ENCODE peak calls at places on chromosomes 12 and 14, in ten cellular contexts. A is cardiac fibroblast; V is breast epithelium; M is CD8-positive, alpha-beta T cell; J is A549; T is endothelial cell; E is thyroid gland; G is fibroblast of lung; C is pancreas; I is omental fat pad. R is an unnamed sample.

GRCh38 chr12:13173537-13173936 is 23.0 kb upstream of the EMP1 start:
- DNase-seq in M (no peak), T (no peak), E (peak), J (no peak), C (no peak), A (peak), V (no peak), G (peak), I (no peak), R (peak)

GRCh38 chr12:51374346-51374745 is 16.9 kb downstream of the GALNT6 start:
- DNase-seq in G (peak), I (no peak), T (no peak), M (no peak), J (no peak), C (no peak), V (no peak), A (peak), E (no peak), R (no peak)

GRCh38 chr12:48185181-48185919 is 1.9 kb downstream of the CCDC184 start:
- DNase-seq in V (no peak), E (no peak), M (no peak), J (no peak), T (no peak), G (no peak), C (no peak), I (no peak), A (no peak), R (peak)

GRCh38 chr12:69906411-69907216 is 81.6 kb downstream of the MYRFL start:
- DNase-seq in C (no peak), J (no peak), M (no peak), A (no peak), G (no peak), E (no peak), V (peak), I (no peak), T (no peak), R (peak)

GRCh38 chr12:120121766-120122293 is 5.3 kb upstream of the RAB35 start:
- DNase-seq in J (no peak), E (no peak), T (no peak), A (no peak), I (no peak), C (no peak), V (no peak), M (no peak), G (no peak), R (peak)

GRCh38 chr12:98211914-98212695 is 303.3 kb upstream of the TMPO start:
- DNase-seq in V (no peak), M (no peak), T (no peak), A (peak), E (no peak), G (no peak), C (no peak), J (no peak), I (no peak), R (no peak)

GRCh38 chr12:14322403-14322802 is 43.1 kb upstream of the ATF7IP start:
- DNase-seq in J (no peak), M (no peak), V (no peak), A (no peak), C (no peak), E (no peak), T (no peak), G (no peak), I (no peak), R (no peak)

GRCh38 chr14:86055512-86055911 is 525.6 kb downstream of the FLRT2 start:
- DNase-seq in A (peak), J (no peak), C (no peak), G (peak), I (no peak), E (no peak), T (no peak), M (no peak), V (no peak), R (no peak)

GRCh38 chr12:46445093-46445492 is 72.5 kb upstream of the SLC38A2 start:
- DNase-seq in A (no peak), V (no peak), I (no peak), M (no peak), G (no peak), C (no peak), T (no peak), J (no peak), E (no peak), R (no peak)

GRCh38 chr12:90122716-90123115 is 414.1 kb upstream of the ATP2B1 start:
- DNase-seq in M (no peak), J (no peak), V (no peak), T (no peak), C (no peak), G (no peak), I (no peak), E (no peak), A (no peak), R (no peak)

GRCh38 chr14:102490456-102490855 is 19.1 kb downstream of the ANKRD9 start:
- DNase-seq in J (no peak), M (no peak), T (no peak), I (no peak), A (no peak), C (no peak), G (no peak), E (no peak), V (no peak), R (no peak)

GRCh38 chr14:50363734-50364113 is 33.0 kb downstream of the CDKL1 start:
- DNase-seq in I (no peak), T (no peak), C (no peak), J (no peak), G (peak), A (peak), M (peak), V (no peak), E (no peak), R (peak)

GRCh38 chr12:93733358-93733757 is 56.2 kb downstream of the CRADD start:
- DNase-seq in A (peak), J (no peak), T (no peak), E (no peak), M (no peak), V (no peak), G (no peak), I (no peak), C (no peak), R (no peak)

GRCh38 chr12:94469522-94469921 is 9.9 kb upstream of the CEP83 start:
- DNase-seq in C (no peak), J (no peak), E (no peak), M (no peak), I (no peak), V (no peak), G (no peak), T (no peak), A (no peak), R (no peak)

GRCh38 chr14:103546651-103547454 is 15.6 kb downstream of the BAG5 start:
- DNase-seq in C (peak), M (peak), E (peak), T (peak), V (peak), I (no peak), J (peak), G (no peak), A (peak), R (peak)

GRCh38 chr12:77231548-77231947 is 166.2 kb upstream of the E2F7 start:
- DNase-seq in E (peak), V (peak), A (peak), G (peak), M (no peak), C (peak), I (peak), J (no peak), T (no peak), R (no peak)

GRCh38 chr12:45336762-45337596 is 121.1 kb downstream of the ANO6 start:
- DNase-seq in A (peak), G (peak), V (no peak), T (no peak), C (no peak), J (no peak), M (no peak), E (no peak), I (no peak), R (no peak)

GRCh38 chr14:23881292-23881691 is 72.3 kb upstream of the DHRS4 start:
- DNase-seq in T (no peak), E (no peak), G (no peak), I (no peak), J (no peak), C (no peak), A (no peak), M (no peak), V (no peak), R (no peak)

GRCh38 chr12:52090291-52090690 is 10.8 kb downstream of the SMIM41 start:
- DNase-seq in C (no peak), A (no peak), E (peak), M (no peak), G (no peak), J (no peak), T (no peak), V (no peak), I (no peak), R (peak)

GRCh38 chr14:67574156-67574555 is 25.9 kb downstream of the PIGH start:
- DNase-seq in E (no peak), J (no peak), C (no peak), V (no peak), T (no peak), A (no peak), G (no peak), M (no peak), I (no peak), R (no peak)

GRCh38 chr12:129036135-129036534 is 182.9 kb downstream of the GLT1D1 start:
- DNase-seq in V (no peak), T (no peak), C (no peak), I (no peak), A (no peak), G (no peak), J (no peak), E (no peak), M (no peak), R (peak)

DNA sequence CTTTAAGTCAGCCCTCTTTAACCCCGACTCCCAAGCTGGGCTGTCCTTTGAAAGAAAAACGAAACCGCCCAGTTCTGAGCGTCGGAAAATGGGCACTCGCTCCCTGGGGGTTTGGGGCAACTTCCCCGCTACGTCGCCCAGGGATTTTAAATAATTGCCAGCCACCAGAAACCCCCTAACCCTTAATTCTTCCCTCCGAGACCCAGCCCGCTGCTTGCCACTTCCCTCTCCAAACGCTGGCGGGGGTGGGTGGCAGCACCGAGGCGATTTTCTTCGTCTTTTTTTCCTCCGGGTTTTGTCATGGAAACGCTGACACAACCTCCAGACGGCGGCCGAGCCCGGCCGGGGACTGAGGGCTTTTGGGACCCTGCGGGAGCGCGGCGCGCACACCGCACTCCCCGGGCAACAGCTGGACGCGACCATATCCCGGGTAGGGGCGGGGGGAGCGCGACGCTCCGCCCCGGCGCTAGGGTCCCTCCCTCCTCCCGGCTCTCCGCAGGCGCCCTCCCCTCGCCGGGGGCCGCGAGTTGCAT is at the start of gene CHST11:
- DNase-seq in M (peak), C (peak), V (no peak), T (peak), G (peak), I (no peak), A (peak), E (peak), J (peak), R (peak)
- TF ChIP-seq CTCF in M (no peak), C (no peak), V (peak), T (no peak), G (peak), I (no peak), A (peak), E (no peak), J (no peak), R (no peak)

GRCh38 chr12:53231859-53232640 is at the start of gene RARG:
- DNase-seq in M (peak), I (no peak), E (peak), J (peak), V (peak), A (peak), G (peak), C (peak), T (no peak), R (peak)

GRCh38 chr12:53235164-53235563 is 3.2 kb upstream of the RARG start:
- DNase-seq in C (no peak), J (no peak), I (no peak), M (no peak), G (no peak), T (no peak), V (no peak), A (no peak), E (no peak), R (no peak)

GRCh38 chr12:53232641-53233538 is 881 bp upstream of the RARG start:
- DNase-seq in C (no peak), G (peak), M (peak), I (no peak), T (no peak), V (no peak), J (peak), E (peak), A (peak), R (no peak)

GRCh38 chr12:53234236-53234635 is 2.2 kb upstream of the RARG start:
- DNase-seq in G (no peak), I (no peak), E (no peak), C (no peak), V (no peak), M (no peak), J (no peak), A (no peak), T (no peak), R (no peak)

GRCh38 chr12:53233671-53234091 is 1.7 kb upstream of the RARG start:
- DNase-seq in G (no peak), J (no peak), A (no peak), T (no peak), E (no peak), I (no peak), M (no peak), V (no peak), C (no peak), R (no peak)
- TF ChIP-seq CTCF in G (no peak), J (no peak), A (no peak), T (no peak), E (no peak), I (no peak), M (no peak), V (no peak), C (no peak), R (no peak)

GRCh38 chr12:103840881-103841689 is at the start of gene NT5DC3:
- DNase-seq in A (peak), E (peak), C (peak), G (peak), M (peak), T (peak), V (peak), I (peak), J (peak), R (peak)
- TF ChIP-seq CTCF in A (no peak), E (no peak), C (no peak), G (no peak), M (no peak), T (no peak), V (no peak), I (no peak), J (no peak), R (no peak)

DNA sequence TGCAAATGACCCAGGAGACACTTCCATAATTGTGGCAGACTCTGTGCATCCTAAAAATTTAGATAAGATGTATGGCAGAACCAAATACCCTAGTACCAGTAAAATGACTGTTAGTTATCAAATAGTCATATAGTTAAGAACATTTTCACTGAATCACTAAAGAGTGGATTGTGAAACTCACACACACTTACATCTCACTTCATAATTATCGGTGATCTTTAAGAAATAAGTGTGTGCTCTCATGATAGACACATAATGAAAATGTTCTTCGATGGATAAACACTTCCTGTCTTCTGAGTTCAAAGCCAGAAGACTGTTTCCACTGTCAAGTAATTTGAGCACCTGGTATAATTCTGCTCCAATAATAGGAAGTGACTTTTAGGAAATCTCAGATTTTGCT is 19.1 kb upstream of the KLRB1 start:
- DNase-seq in J (no peak), T (no peak), V (no peak), M (no peak), G (no peak), C (no peak), A (no peak), E (no peak), I (no peak), R (no peak)
- TF ChIP-seq CTCF in J (no peak), T (no peak), V (no peak), M (no peak), G (no peak), C (no peak), A (no peak), E (no peak), I (no peak), R (no peak)

DNA sequence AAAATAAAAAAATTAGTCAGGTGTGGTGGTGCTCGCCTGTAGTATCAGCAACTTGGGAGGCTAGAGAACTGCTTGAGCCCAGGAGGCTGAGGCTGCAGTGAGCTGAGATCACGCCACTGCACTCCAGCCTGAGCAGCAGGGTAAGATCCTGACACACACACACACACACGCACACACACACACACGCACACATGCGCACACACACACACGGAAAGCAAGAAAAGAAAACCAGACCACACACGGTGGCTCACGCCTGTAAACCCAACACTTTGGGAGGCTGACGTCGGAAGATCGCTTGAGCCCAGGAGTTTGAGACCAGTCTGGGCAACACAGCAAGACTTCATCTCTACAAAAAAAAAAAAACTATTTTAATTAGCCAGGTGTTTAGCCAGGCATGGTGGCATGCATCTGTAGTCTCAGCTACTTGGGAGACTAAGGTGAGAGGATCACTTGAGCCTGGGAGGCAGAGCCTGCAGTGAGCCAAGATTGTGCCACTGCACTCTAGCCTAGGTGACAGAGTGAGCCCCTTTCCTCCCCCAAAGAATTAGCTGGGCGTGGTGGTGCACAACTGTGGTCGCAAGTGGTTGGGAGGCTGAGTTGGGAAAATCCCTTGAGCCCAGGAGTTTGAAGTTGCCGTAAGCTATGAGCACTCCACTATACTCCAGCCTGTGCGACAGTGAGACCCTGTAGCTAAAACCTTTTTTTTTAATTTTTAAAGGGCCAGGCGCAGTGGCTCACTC is 44.5 kb downstream of the HECTD1 start:
- DNase-seq in V (no peak), E (no peak), I (no peak), G (no peak), A (no peak), J (no peak), T (no peak), C (no peak), M (no peak), R (no peak)
- TF ChIP-seq CTCF in V (no peak), E (no peak), I (no peak), G (no peak), A (no peak), J (no peak), T (no peak), C (no peak), M (no peak), R (no peak)

GRCh38 chr12:66744956-66745383 is 66.1 kb upstream of the GRIP1 start:
- DNase-seq in J (no peak), I (no peak), C (no peak), T (no peak), V (no peak), M (no peak), A (no peak), G (no peak), E (no peak), R (no peak)
- TF ChIP-seq CTCF in J (no peak), I (no peak), C (no peak), T (no peak), V (no peak), M (no peak), A (no peak), G (no peak), E (no peak), R (no peak)

R was measured in GM20000.